ENCODE peak calls at places on chromosome 1, in ten cellular contexts. Z is spleen, T is SK-N-SH, J is SK-N-MC, X is upper lobe of left lung, M is prostate gland, W is K562, I is HepG2, R is esophagus muscularis mucosa, H is sigmoid colon. N is an unnamed sample.
A peak's percentile ranks its signal among the peaks of the same experiment; 100 is the strongest.

GRCh38 chr1:37171651-37172050 is 137.3 kb upstream of the GRIK3 start:
- DNase-seq in W (no peak), R (peak; percentile 77), X (peak; percentile 40), M (no peak), H (no peak), I (no peak), Z (no peak), J (no peak), T (no peak), N (no peak)

GRCh38 chr1:41572224-41572623 is 87.7 kb upstream of the EDN2 start:
- DNase-seq in R (no peak), J (no peak), M (no peak), H (no peak), Z (no peak), I (no peak), T (no peak), W (no peak), X (no peak), N (no peak)

GRCh38 chr1:96771847-96772246 is 50.3 kb downstream of the PTBP2 start:
- DNase-seq in T (no peak), X (no peak), Z (no peak), R (no peak), I (no peak), J (no peak), M (no peak), W (no peak), H (no peak), N (no peak)

GRCh38 chr1:33257388-33257758 is 1.1 kb downstream of the ZNF362 start:
- DNase-seq in W (no peak), I (no peak), J (no peak), H (no peak), M (no peak), X (no peak), R (no peak), Z (no peak), T (no peak), N (no peak)

GRCh38 chr1:5331101-5331500 is 661.1 kb downstream of the NPHP4 start:
- DNase-seq in Z (no peak), M (no peak), I (no peak), H (no peak), R (no peak), J (no peak), X (no peak), W (no peak), T (no peak), N (no peak)

GRCh38 chr1:239311331-239311730 is 75.0 kb upstream of the CHRM3 start:
- DNase-seq in H (no peak), T (no peak), W (no peak), Z (no peak), J (no peak), I (no peak), M (no peak), X (no peak), R (no peak), N (no peak)

GRCh38 chr1:219066098-219066497 is 107.6 kb upstream of the LYPLAL1 start:
- DNase-seq in Z (no peak), I (no peak), T (no peak), M (no peak), J (no peak), R (no peak), W (no peak), X (no peak), H (no peak), N (no peak)

GRCh38 chr1:241839369-241839990 is 8.5 kb upstream of the EXO1 start:
- DNase-seq in T (no peak), H (no peak), M (no peak), R (no peak), X (no peak), Z (no peak), J (no peak), I (no peak), W (no peak), N (no peak)

GRCh38 chr1:179939941-179940340 is 14.7 kb upstream of the CEP350 start:
- DNase-seq in W (no peak), R (no peak), X (no peak), I (no peak), J (no peak), Z (no peak), T (no peak), H (no peak), M (no peak), N (no peak)
- H3K4me3 ChIP-seq in W (no peak overlapping the region), R (no peak overlapping the region), X (no peak overlapping the region), I (no peak overlapping the region), J (no peak overlapping the region), Z (no peak overlapping the region), T (no peak overlapping the region), H (no peak overlapping the region), M (no peak overlapping the region), N (no peak overlapping the region)

DNA sequence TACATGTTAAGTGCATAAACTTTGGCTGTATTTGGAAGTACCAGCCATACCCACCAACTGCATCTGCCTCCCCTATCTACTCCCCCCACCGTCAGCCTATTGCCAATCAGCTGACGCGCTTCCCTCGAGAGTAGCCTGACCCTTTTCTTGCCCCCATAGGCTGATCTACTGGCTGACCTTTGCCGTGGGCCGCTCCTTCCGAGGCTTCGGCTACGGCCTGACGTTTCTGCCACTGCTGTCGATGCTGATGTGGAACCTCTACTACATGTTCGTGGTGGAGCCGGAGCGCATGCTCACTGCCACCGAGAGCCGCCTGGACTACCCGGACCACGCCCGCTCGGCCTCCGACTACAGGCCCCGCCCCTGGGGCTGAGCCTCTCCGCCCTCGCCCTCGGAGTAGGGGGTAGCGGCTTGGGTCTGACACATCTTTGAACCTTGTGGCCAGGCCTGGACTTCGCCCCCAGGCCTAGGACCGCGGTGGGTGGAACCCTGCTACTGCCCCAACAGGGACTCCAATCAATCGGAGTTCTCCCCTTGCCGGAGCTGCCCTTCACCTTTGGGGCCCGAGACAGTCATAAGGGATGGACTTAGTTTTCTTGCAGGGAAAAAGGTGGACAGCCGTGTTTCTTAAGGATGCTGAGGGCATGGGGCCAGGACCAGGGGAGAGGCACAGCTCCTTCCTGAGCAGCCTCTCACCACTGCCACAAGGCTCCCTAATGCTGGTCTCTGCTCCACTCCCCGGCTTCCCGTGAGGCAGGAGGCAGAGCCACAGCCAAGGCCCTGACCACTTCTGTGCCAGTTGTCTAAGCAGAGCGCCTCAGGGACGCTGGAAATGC is 4.0 kb downstream of the GLMP start:
- DNase-seq in X (peak; percentile 94), J (no peak), W (peak; percentile 72), R (peak; percentile 96), M (peak; percentile 79), Z (peak; percentile 92), I (peak; percentile 94), T (peak; percentile 86), H (peak; percentile 95), N (peak; percentile 48)
- TF ChIP-seq POLR2AphosphoS5 in X (peak; percentile 57), J (no peak), W (no peak), R (peak; percentile 71), M (peak; percentile 78), Z (peak; percentile 79), I (peak; percentile 92), T (no peak), H (peak; percentile 59), N (peak; percentile 65)

GRCh38 chr1:23214640-23215039 is 2.7 kb downstream of the HTR1D start:
- DNase-seq in H (no peak), M (no peak), Z (no peak), T (no peak), J (no peak), R (no peak), X (no peak), I (no peak), W (peak; percentile 43), N (no peak)

GRCh38 chr1:23216771-23217420 is 406 bp downstream of the HTR1D start:
- DNase-seq in J (no peak), R (no peak), Z (peak; percentile 76), H (no peak), X (peak; percentile 87), M (no peak), W (peak; percentile 88), T (peak; percentile 89), I (no peak), N (no peak)

GRCh38 chr1:23215291-23215690 is 2.0 kb downstream of the HTR1D start:
- DNase-seq in Z (no peak), J (no peak), R (no peak), M (no peak), X (no peak), T (no peak), W (no peak), H (no peak), I (no peak), N (no peak)

GRCh38 chr1:23215751-23216449 is 1.4 kb downstream of the HTR1D start:
- DNase-seq in I (peak; percentile 13), Z (no peak), T (no peak), J (no peak), W (no peak), X (no peak), H (no peak), R (no peak), M (no peak), N (no peak)

DNA sequence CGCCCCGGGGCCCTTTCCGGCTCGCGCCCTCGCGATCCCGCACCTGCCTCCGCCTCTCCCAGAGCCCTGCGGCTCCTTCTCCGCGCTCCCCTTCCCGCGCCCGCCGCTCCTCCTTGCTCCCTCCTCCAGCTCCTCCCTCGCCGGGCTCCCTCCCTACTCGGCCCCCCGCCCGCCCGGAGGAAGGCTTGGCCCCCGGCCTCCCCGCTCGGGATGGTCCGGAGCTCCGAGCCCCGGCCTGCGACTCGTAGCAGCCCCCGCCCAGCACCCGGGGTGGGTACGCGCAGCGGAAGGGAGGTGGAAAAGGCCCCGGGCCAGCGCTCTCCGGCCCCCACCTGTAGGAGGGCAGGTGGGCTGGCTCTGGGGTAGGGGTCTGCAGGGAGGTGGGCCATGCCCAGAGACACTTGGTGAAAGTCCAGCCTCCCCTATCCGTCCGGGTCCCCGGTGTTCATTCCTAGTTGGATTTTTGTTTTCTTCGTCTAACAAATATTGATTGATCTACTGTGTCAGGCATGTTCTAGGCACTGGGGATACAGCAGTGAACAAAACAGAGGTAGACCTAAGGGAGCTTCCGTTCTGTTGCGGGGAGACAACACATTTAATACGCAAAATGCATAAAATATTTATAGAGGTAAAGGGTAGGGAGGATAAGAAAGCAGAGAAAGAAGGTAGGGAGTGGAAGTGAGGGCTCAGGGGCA is at the start of gene HTR1D:
- DNase-seq in M (no peak), R (no peak), W (peak; percentile 68), T (no peak), H (no peak), J (no peak), X (peak; percentile 85), I (no peak), Z (no peak), N (no peak)
- H3K4me3 ChIP-seq in M (peak within 1 kb of the TSS; percentile 27), R (peak within 1 kb of the TSS; percentile 53), W (peak within 1 kb of the TSS; percentile 42), T (peak within 1 kb of the TSS; percentile 52), H (peak within 1 kb of the TSS; percentile 46), J (peak within 1 kb of the TSS; percentile 75), X (peak within 1 kb of the TSS; percentile 21), I (peak within 1 kb of the TSS; percentile 57), Z (peak within 1 kb of the TSS; percentile 41), N (peak within 1 kb of the TSS; percentile 59)

GRCh38 chr1:27358928-27359313 is 7.8 kb downstream of the MAP3K6 start:
- DNase-seq in R (no peak), Z (no peak), T (no peak), M (no peak), I (no peak), W (no peak), H (no peak), X (no peak), J (no peak), N (no peak)

GRCh38 chr1:27361553-27361952 is 5.2 kb downstream of the MAP3K6 start:
- DNase-seq in Z (no peak), H (no peak), X (no peak), T (no peak), I (no peak), W (no peak), R (no peak), M (no peak), J (no peak), N (no peak)

GRCh38 chr1:27361044-27361402 is 5.7 kb downstream of the MAP3K6 start:
- DNase-seq in I (no peak), T (no peak), Z (no peak), X (no peak), J (no peak), H (no peak), R (no peak), W (no peak), M (no peak), N (no peak)

GRCh38 chr1:27359822-27360158 is 7.0 kb downstream of the MAP3K6 start:
- DNase-seq in M (no peak), I (no peak), T (no peak), Z (no peak), J (no peak), W (no peak), X (no peak), H (no peak), R (no peak), N (no peak)

DNA sequence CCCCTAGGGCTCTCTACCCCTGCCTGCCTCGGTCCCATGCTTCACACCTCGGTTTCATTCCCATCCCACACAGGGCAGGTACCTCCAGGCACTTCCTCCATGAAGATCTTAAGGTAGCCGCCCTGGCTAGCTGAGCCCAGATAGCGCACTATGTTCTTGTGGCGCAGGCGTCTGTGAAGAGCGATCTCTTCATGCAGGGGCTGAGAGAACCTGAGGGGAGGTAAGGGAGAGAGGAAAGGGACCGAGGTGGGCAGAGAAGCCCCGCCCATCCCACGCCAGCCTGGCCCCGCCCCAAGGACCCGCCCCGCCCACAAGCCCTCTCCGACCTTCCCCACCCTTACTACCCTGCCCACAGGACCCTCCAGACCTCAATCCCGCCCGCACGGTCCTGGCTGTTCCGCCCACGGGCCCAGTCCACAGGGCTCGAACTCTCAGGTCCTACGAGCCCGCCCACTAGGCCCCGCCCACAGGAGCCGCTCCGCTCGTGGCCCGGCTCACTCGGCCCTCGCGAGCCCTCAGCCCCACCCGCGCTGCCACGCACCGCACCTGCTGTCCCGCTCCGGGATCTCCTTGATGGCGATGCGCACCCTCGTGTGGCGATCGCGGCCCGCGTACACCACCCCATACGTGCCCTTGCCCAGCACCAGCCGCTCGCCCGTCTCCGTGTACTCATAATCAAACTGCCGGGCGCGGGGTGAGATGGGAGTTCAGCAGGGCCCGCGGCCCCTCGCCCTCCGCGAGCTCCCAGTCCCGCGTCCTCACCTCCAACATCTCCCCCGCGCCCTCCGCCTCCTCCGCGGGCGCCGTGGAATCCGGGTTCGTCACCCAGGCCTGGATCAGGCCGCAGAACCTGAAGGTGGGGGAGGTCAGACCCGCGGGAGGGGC is 6.4 kb downstream of the MAP3K6 start:
- DNase-seq in X (peak; percentile 91), Z (peak; percentile 92), M (no peak), T (no peak), H (no peak), I (no peak), J (no peak), W (peak; percentile 84), R (no peak), N (no peak)
- TF ChIP-seq POLR2AphosphoS5 in X (no peak), Z (peak; percentile 57), M (no peak), T (no peak), H (no peak), I (no peak), J (no peak), W (no peak), R (no peak), N (no peak)

N was measured in Panc1.